ENCODE peak calls at places on chromosomes 4 and X, in four cellular contexts. O, F, T and Q are unnamed samples.

GRCh38 chr4:169151671-169152070 is 119.1 kb downstream of the SH3RF1 start:
- DNase-seq in O (no peak), F (no peak), T (no peak), Q (no peak)

GRCh38 chr4:15303052-15303641 is 124.7 kb upstream of the C1QTNF7 start:
- DNase-seq in O (no peak), F (no peak), T (no peak), Q (no peak)

GRCh38 chr4:70903282-70903603 is 1.1 kb downstream of the MOB1B start:
- DNase-seq in O (no peak), F (no peak), T (no peak), Q (no peak)

GRCh38 chr4:137283737-137284136 is 248.6 kb downstream of the PCDH18 start:
- DNase-seq in O (no peak), F (no peak), T (no peak), Q (no peak)

GRCh38 chr4:97317691-97318090 is 825.6 kb downstream of the STPG2 start:
- DNase-seq in O (no peak), F (no peak), T (no peak), Q (no peak)

GRCh38 chr4:22217480-22217879 is 268.9 kb upstream of the KCNIP4 start:
- DNase-seq in O (no peak), F (no peak), T (no peak), Q (no peak)

GRCh38 chr4:20015825-20016224 is 235.9 kb upstream of the SLIT2 start:
- DNase-seq in O (no peak), F (no peak), T (no peak), Q (no peak)

GRCh38 chr4:87543835-87544461 is 14.8 kb upstream of the SPARCL1 start:
- DNase-seq in O (no peak), F (no peak), T (no peak), Q (peak; percentile 29)

GRCh38 chr4:136442447-136442846 is 1089.8 kb downstream of the PCDH18 start:
- DNase-seq in O (no peak), F (no peak), T (no peak), Q (no peak)

GRCh38 chr4:158313566-158313965 is 103.3 kb downstream of the TMEM144 start:
- DNase-seq in O (no peak), F (no peak), T (no peak), Q (no peak)

GRCh38 chr4:3367866-3368265 is 73.9 kb upstream of the HGFAC start:
- DNase-seq in O (no peak), F (no peak), T (no peak), Q (no peak)

GRCh38 chr4:77358315-77358928 is 201.4 kb downstream of the CCNG2 start:
- DNase-seq in O (peak; percentile 17), F (no peak), T (no peak), Q (peak; percentile 16)

GRCh38 chr4:41155194-41155830 is 59.0 kb downstream of the APBB2 start:
- DNase-seq in O (no peak), F (no peak), T (no peak), Q (no peak)

GRCh38 chr4:187478292-187479205 is 517.0 kb upstream of the ZFP42 start:
- DNase-seq in O (no peak), F (no peak), T (no peak), Q (no peak)

GRCh38 chrX:1153940-1154339 is 58.5 kb downstream of the CRLF2 start:
- DNase-seq in O (no peak), F (no peak), T (peak; percentile 26), Q (no peak)

GRCh38 chr4:159366966-159367365 is 264.1 kb downstream of the RAPGEF2 start:
- DNase-seq in O (no peak), F (no peak), T (no peak), Q (no peak)

GRCh38 chrX:68846536-68846935 is 17.7 kb downstream of the EFNB1 start:
- DNase-seq in O (no peak), F (no peak), T (no peak), Q (peak; percentile 37)

GRCh38 chr4:108398326-108398725 is 222.1 kb upstream of the RPL34 start:
- DNase-seq in O (peak; percentile 15), F (no peak), T (no peak), Q (no peak)

GRCh38 chrX:1537031-1537715 is at the start of gene P2RY8:
- DNase-seq in O (peak; percentile 80), F (peak; percentile 55), T (peak; percentile 79), Q (no peak)

GRCh38 chrX:41634284-41634683 is 54.5 kb upstream of the GPR34 start:
- DNase-seq in O (no peak), F (no peak), T (no peak), Q (no peak)

GRCh38 chrX:67717571-67717970 is 173.8 kb downstream of the AR start:
- DNase-seq in O (no peak), F (no peak), T (no peak), Q (no peak)

GRCh38 chrX:152819732-152820131 is 10.8 kb downstream of the CETN2 start:
- DNase-seq in O (no peak), F (no peak), T (no peak), Q (no peak)

GRCh38 chr4:3010998-3011397 is 47.6 kb downstream of the GRK4 start:
- DNase-seq in O (no peak), F (no peak), T (peak; percentile 81), Q (no peak)

GRCh38 chrX:79325263-79325958 is 41.7 kb downstream of the ITM2A start:
- DNase-seq in O (peak; percentile 49), F (no peak), T (no peak), Q (no peak)

GRCh38 chrX:140733766-140734342 is 24.3 kb downstream of the LINC00632 start:
- DNase-seq in O (peak; percentile 7), F (no peak), T (no peak), Q (no peak)

GRCh38 chrX:40877869-40878268 is 142.5 kb upstream of the MED14 start:
- DNase-seq in O (peak; percentile 33), F (no peak), T (no peak), Q (no peak)

GRCh38 chr4:16001484-16001858 is 38.5 kb upstream of the FGFBP2 start:
- DNase-seq in O (peak; percentile 59), F (no peak), T (no peak), Q (peak; percentile 63)

GRCh38 chrX:154097003-154097596 is 417 bp downstream of the MECP2 start:
- DNase-seq in O (peak; percentile 61), F (peak; percentile 68), T (peak; percentile 77), Q (no peak)

GRCh38 chrX:123713434-123713833 is 19.4 kb downstream of the THOC2 start:
- DNase-seq in O (no peak), F (no peak), T (no peak), Q (no peak)

GRCh38 chr4:173578956-173579355 is 48.9 kb upstream of the HAND2 start:
- DNase-seq in O (no peak), F (no peak), T (no peak), Q (no peak)

DNA sequence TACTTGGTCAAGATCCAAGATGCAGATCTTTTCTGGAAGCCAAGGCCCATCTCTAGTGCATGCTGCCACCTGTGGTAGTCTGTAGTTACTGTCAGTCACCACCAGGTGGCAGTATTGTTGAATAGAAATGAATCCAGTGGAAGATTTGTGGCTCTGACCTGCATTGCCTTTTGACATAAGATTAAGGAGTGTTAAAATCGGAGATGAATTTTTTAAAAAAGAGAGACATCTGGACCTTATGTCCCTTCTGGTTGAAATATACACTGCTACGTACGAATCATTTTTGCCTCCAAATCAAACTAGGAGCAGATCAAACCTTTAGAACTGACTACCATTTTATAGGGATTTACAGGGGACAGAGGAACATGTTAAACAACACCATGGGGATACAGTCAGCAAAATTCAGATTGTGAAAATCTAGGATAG is 46.9 kb upstream of the RHOH start:
- DNase-seq in O (peak; percentile 83), F (no peak), T (no peak), Q (peak; percentile 63)
- H3K27ac ChIP-seq in O (peak overlapping the region; percentile 0), F (peak overlapping the region; percentile 18), T (no peak overlapping the region), Q (no peak overlapping the region)

GRCh38 chrX:16739574-16739973 is 20.2 kb downstream of the SYAP1 start:
- DNase-seq in O (no peak), F (no peak), T (no peak), Q (no peak)
- H3K36me3 ChIP-seq in O (no peaks in the 10 kb centered on the region), F (no peaks in the 10 kb centered on the region), T (peaks cover 54% of the 10 kb centered on the region), Q (peaks cover 3% of the 10 kb centered on the region)

DNA sequence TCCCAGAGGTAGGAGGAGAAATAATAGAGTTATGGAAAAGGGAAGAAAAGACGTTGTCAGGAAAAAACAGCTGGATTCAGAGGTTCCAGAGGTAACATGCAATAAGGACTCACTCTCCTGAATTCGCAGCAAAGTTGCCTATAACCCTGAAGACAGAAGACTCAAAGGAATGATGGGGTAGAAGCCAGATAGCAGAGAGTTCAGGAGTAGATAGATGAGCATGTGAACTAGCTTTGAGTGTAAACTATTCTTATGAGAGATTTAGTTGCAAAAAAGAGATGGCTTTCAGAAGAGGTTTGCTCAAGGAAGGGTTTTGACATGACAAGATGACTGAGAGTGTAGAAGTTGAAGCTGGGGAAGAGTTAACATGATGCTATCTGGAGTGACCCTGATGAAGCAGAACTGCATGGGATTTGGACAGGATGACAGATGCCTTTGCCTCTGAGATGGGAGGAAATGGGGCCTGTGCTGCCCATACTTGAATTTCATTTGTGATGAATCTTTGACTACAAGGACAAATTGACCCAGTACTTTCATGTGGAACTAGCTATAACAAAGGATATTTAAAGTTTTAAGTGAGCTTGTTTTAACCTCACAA is 73.9 kb downstream of the AMELX start:
- DNase-seq in O (no peak), F (no peak), T (no peak), Q (no peak)
- H3K27ac ChIP-seq in O (no peak overlapping the region), F (no peak overlapping the region), T (no peak overlapping the region), Q (no peak overlapping the region)

GRCh38 chr4:24578364-24578763 is 6.0 kb downstream of the DHX15 start:
- DNase-seq in O (no peak), F (no peak), T (no peak), Q (no peak)
- H3K36me3 ChIP-seq in O (no peaks in the 10 kb centered on the region), F (no peaks in the 10 kb centered on the region), T (peaks cover 23% of the 10 kb centered on the region), Q (peaks cover 3% of the 10 kb centered on the region)

DNA sequence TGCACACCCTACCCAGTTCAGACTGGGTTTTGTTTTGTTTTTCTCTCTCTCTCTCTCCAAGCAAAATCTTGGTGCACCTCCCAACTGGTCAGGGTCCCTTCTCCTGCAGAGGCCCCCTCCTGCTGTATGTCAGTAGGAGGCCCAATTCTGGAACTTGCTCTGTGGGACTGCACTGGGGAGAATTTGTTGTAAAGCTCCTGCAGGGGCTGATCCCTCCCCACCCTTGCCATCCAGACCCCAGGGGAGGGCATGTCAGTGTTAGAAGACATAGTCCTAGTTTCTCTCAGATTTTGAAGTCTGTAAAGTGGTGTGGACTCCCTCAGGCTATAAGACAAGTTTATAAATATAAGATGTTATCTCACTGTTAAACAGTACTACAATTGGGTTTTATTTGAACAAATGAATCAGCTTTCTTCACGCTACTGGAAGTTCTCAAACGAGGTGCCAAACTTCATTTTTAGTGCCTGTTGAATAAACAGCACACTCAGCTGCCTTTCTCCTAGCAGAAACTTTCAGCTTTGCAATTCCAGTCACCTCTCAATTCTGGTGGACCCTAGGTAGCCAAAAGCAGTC is 88.6 kb upstream of the FRMPD3 start:
- DNase-seq in O (no peak), F (no peak), T (no peak), Q (no peak)
- H3K27ac ChIP-seq in O (no peak overlapping the region), F (no peak overlapping the region), T (no peak overlapping the region), Q (no peak overlapping the region)